ENCODE peak calls at places on chromosome 14, in four cellular contexts. M is neuronal stem cell, X is mesenchymal stem cell, H is IMR-90. V is an unnamed sample.

GRCh38 chr14:71319646-71320045 is 412.4 kb downstream of the PCNX1 start:
- DNase-seq in H (peak; percentile 36), X (no peak), M (no peak), V (no peak)

GRCh38 chr14:95564060-95564459 is 29.2 kb downstream of the GLRX5 start:
- DNase-seq in H (peak; percentile 18), X (no peak), M (no peak), V (no peak)

GRCh38 chr14:105281354-105282097 is 19.3 kb downstream of the BRF1 start:
- DNase-seq in X (peak; percentile 84), M (peak; percentile 37), H (peak; percentile 83), V (no peak)

GRCh38 chr14:66939409-66939808 is 249.8 kb upstream of the GARIN2 start:
- DNase-seq in X (no peak), H (no peak), M (no peak), V (no peak)

GRCh38 chr14:58296731-58297130 is 1.6 kb upstream of the ARID4A start:
- DNase-seq in X (peak; percentile 19), H (peak; percentile 29), M (no peak), V (no peak)

GRCh38 chr14:104794099-104794498 is 1.4 kb downstream of the AKT1 start:
- DNase-seq in M (no peak), X (peak; percentile 88), H (peak; percentile 66), V (peak; percentile 79)

GRCh38 chr14:100440207-100440631 is 117.1 kb downstream of the SLC25A47 start:
- DNase-seq in H (peak; percentile 58), X (peak; percentile 51), M (peak; percentile 56), V (peak; percentile 75)

GRCh38 chr14:53151523-53151866 is 1.6 kb downstream of the DDHD1 start:
- DNase-seq in M (no peak), X (no peak), H (no peak), V (no peak)

GRCh38 chr14:38405851-38406630 is 150.1 kb upstream of the CLEC14A start:
- DNase-seq in H (peak; percentile 66), M (peak; percentile 40), X (peak; percentile 75), V (peak; percentile 39)

GRCh38 chr14:37466623-37467088 is 128.4 kb downstream of the FOXA1 start:
- DNase-seq in H (no peak), X (peak; percentile 45), M (no peak), V (no peak)

GRCh38 chr14:65599375-65599774 is 186.8 kb downstream of the FUT8 start:
- DNase-seq in X (peak; percentile 6), M (no peak), H (peak; percentile 29), V (no peak)

GRCh38 chr14:68368850-68369249 is 424.0 kb downstream of the ZFP36L1 start:
- DNase-seq in M (no peak), X (no peak), H (no peak), V (no peak)

GRCh38 chr14:79947440-79947839 is 263.9 kb downstream of the DIO2 start:
- DNase-seq in X (no peak), H (no peak), M (no peak), V (no peak)

GRCh38 chr14:50978521-50978871 is 34.2 kb upstream of the PYGL start:
- DNase-seq in X (no peak), H (no peak), M (no peak), V (no peak)

GRCh38 chr14:51786227-51786626 is 74.2 kb upstream of the GNG2 start:
- DNase-seq in H (no peak), M (no peak), X (no peak), V (no peak)

GRCh38 chr14:88933203-88933602 is 108.8 kb downstream of the TTC8 start:
- DNase-seq in H (no peak), X (no peak), M (no peak), V (no peak)

GRCh38 chr14:75234173-75234855 is 44.3 kb upstream of the FOS start:
- DNase-seq in H (peak; percentile 90), X (peak; percentile 92), M (no peak), V (no peak)

GRCh38 chr14:105989746-105990302 is 463.4 kb downstream of the TMEM121 start:
- DNase-seq in H (no peak), X (no peak), M (no peak), V (no peak)

GRCh38 chr14:55802986-55803431 is 223.0 kb downstream of the KTN1 start:
- DNase-seq in M (no peak), X (peak; percentile 64), H (peak; percentile 31), V (no peak)

GRCh38 chr14:95183082-95183481 is 25.8 kb upstream of the DICER1 start:
- DNase-seq in H (no peak), M (no peak), X (no peak), V (no peak)

GRCh38 chr14:100860556-100861187 is 34.8 kb downstream of the MEG3 start:
- DNase-seq in H (no peak), X (no peak), M (no peak), V (no peak)

GRCh38 chr14:25150934-25151790 is 101.2 kb upstream of the STXBP6 start:
- DNase-seq in M (no peak), X (peak; percentile 71), H (peak; percentile 71), V (no peak)

GRCh38 chr14:24251880-24252288 is 9.5 kb upstream of the TINF2 start:
- DNase-seq in M (no peak), X (peak; percentile 78), H (peak; percentile 67), V (no peak)

GRCh38 chr14:95291859-95292542 is 27.7 kb downstream of the CLMN start:
- DNase-seq in H (peak; percentile 21), X (peak; percentile 43), M (no peak), V (peak; percentile 18)

GRCh38 chr14:75274899-75275569 is 3.6 kb upstream of the FOS start:
- DNase-seq in H (peak; percentile 96), M (no peak), X (peak; percentile 97), V (no peak)

GRCh38 chr14:39773387-39773786 is 341.2 kb upstream of the FBXO33 start:
- DNase-seq in M (no peak), H (no peak), X (peak; percentile 62), V (no peak)

GRCh38 chr14:69013943-69014782 is 35.1 kb upstream of the ACTN1 start:
- DNase-seq in H (peak; percentile 83), X (peak; percentile 90), M (no peak), V (peak; percentile 86)

GRCh38 chr14:32824195-32824594 is 114.5 kb upstream of the NPAS3 start:
- DNase-seq in H (no peak), M (no peak), X (no peak), V (no peak)

GRCh38 chr14:55281316-55281839 is 10.2 kb downstream of the FBXO34 start:
- DNase-seq in X (peak; percentile 6), M (no peak), H (no peak), V (no peak)

GRCh38 chr14:31692376-31692781 is 131.2 kb downstream of the NUBPL start:
- DNase-seq in X (peak; percentile 9), H (peak; percentile 5), M (no peak), V (no peak)

GRCh38 chr14:74922752-74923401 is at the start of gene RPS6KL1:
- DNase-seq in M (peak; percentile 83), X (peak; percentile 84), H (peak; percentile 68), V (peak; percentile 93)

GRCh38 chr14:103886304-103887169 is 39.2 kb upstream of the PPP1R13B start:
- DNase-seq in H (no peak), M (peak; percentile 37), X (no peak), V (peak; percentile 64)

GRCh38 chr14:103563089-103563620 is 395 bp downstream of the COA8 start:
- DNase-seq in X (no peak), M (no peak), H (no peak), V (no peak)

GRCh38 chr14:35883677-35884293 is 57.6 kb downstream of the BRMS1L start:
- DNase-seq in M (no peak), X (peak; percentile 34), H (peak; percentile 18), V (no peak)

GRCh38 chr14:59093889-59094288 is 94.6 kb upstream of the DAAM1 start:
- DNase-seq in M (no peak), H (no peak), X (no peak), V (no peak)

GRCh38 chr14:80208426-80208950 is 2.8 kb downstream of the DIO2 start:
- DNase-seq in H (no peak), M (no peak), X (no peak), V (no peak)

GRCh38 chr14:72888202-72888601 is 5.7 kb downstream of the DPF3 start:
- DNase-seq in X (no peak), M (no peak), H (no peak), V (no peak)

GRCh38 chr14:100784523-100785337 is 41.2 kb upstream of the MEG3 start:
- DNase-seq in H (no peak), M (no peak), X (no peak), V (no peak)

GRCh38 chr14:99524091-99524661 is 43.0 kb downstream of the CCNK start:
- DNase-seq in X (peak; percentile 13), H (no peak), M (no peak), V (no peak)

GRCh38 chr14:101187816-101188570 is 284.5 kb upstream of the RTL1 start:
- DNase-seq in X (no peak), H (no peak), M (no peak), V (peak; percentile 41)

GRCh38 chr14:92514844-92515509 is 1.4 kb downstream of the RIN3 start:
- DNase-seq in X (no peak), H (no peak), M (no peak), V (no peak)

GRCh38 chr14:92515510-92516343 is 2.1 kb downstream of the RIN3 start:
- DNase-seq in X (no peak), M (no peak), H (no peak), V (no peak)

GRCh38 chr14:92513204-92513965 is at the start of gene RIN3:
- DNase-seq in X (peak; percentile 82), H (peak; percentile 65), M (peak; percentile 31), V (peak; percentile 72)

GRCh38 chr14:92512807-92513203 is 776 bp upstream of the RIN3 start:
- DNase-seq in M (no peak), H (no peak), X (peak; percentile 14), V (no peak)

GRCh38 chr14:92513966-92514843 is 624 bp downstream of the RIN3 start:
- DNase-seq in H (peak; percentile 22), M (no peak), X (peak; percentile 54), V (peak; percentile 50)
- H3K4ac ChIP-seq in H (peak overlapping the region; percentile 93), M (peak overlapping the region; percentile 68), X (peak overlapping the region; percentile 95), V (no peak overlapping the region)

GRCh38 chr14:21617614-21618013 is 17.1 kb downstream of the OR10G2 start:
- DNase-seq in X (no peak), M (no peak), H (no peak), V (peak; percentile 34)
- H2BK5ac ChIP-seq in X (no peak overlapping the region), M (no peak overlapping the region), H (no peak overlapping the region), V (no peak overlapping the region)

DNA sequence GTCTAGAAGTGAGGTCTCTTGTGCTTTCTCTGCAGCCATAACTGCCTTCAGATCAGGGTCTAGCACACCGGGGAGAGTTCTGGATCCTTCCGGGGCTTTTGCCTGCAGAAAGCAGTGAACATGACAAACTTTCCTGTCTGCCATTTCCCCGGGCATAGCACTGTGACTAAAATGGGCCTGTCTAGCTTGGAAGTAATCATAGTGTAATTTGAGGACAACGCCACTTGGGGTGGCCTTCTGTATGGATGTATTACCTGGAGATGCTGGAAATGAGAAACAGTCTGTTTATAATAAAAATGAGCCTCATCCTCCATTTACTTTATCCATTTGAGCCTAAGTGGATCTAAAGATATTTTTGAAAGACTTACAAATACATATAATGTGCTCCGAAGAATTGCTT is 453.7 kb downstream of the VRK1 start:
- DNase-seq in M (no peak), H (no peak), X (no peak), V (no peak)
- H3K4ac ChIP-seq in M (no peak overlapping the region), H (no peak overlapping the region), X (no peak overlapping the region), V (no peak overlapping the region)

GRCh38 chr14:20587489-20588154 is at the start of gene RNASE11:
- DNase-seq in M (no peak), X (no peak), H (no peak), V (no peak)
- H2BK5ac ChIP-seq in M (no peak within 1 kb of the TSS), X (no peak within 1 kb of the TSS), H (no peak within 1 kb of the TSS), V (no peak within 1 kb of the TSS)

GRCh38 chr14:77708749-77709148 is 846 bp downstream of the SLIRP start:
- DNase-seq in X (no peak), H (no peak), M (no peak), V (no peak)
- H3K4ac ChIP-seq in X (no peak overlapping the region), H (no peak overlapping the region), M (no peak overlapping the region), V (no peak overlapping the region)